ENCODE peak calls at places on chromosomes 2 and 18, in ten cellular contexts. F, Y, P, C, V, D, X, H, R and N are unnamed samples. For H3K36me3, the result is how much of the 10 kb centered on the place peaks cover.

GRCh38 chr2:104599802-104600510 is 254.0 kb upstream of the POU3F3 start:
- DNase-seq in F (no peak), Y (no peak), P (no peak), C (no peak), V (no peak), D (no peak), X (no peak), H (no peak), R (no peak), N (peak)

GRCh38 chr2:118971245-118972122 is 29.5 kb downstream of the MARCO start:
- DNase-seq in F (no peak), Y (no peak), P (no peak), C (no peak), V (no peak), D (no peak), X (no peak), H (no peak), R (no peak), N (peak)

GRCh38 chr2:10393648-10393982 is 54.5 kb downstream of the ODC1 start:
- DNase-seq in F (no peak), Y (no peak), P (no peak), C (no peak), V (no peak), D (no peak), X (no peak), H (no peak), R (no peak), N (no peak)

GRCh38 chr2:214286011-214286410 is 124.8 kb upstream of the VWC2L start:
- DNase-seq in F (no peak), Y (no peak), P (no peak), C (no peak), V (no peak), D (no peak), X (no peak), H (no peak), R (no peak), N (no peak)

GRCh38 chr2:132676999-132677398 is 7.0 kb upstream of the LYPD1 start:
- DNase-seq in F (no peak), Y (no peak), P (no peak), C (no peak), V (no peak), D (no peak), X (no peak), H (no peak), R (no peak), N (no peak)

GRCh38 chr2:207215300-207215699 is 49.6 kb upstream of the KLF7 start:
- DNase-seq in F (no peak), Y (no peak), P (no peak), C (no peak), V (no peak), D (no peak), X (no peak), H (no peak), R (no peak), N (no peak)

GRCh38 chr2:231204581-231204980 is 6.2 kb downstream of the ARMC9 start:
- DNase-seq in F (no peak), Y (no peak), P (no peak), C (no peak), V (no peak), D (no peak), X (no peak), H (no peak), R (no peak), N (no peak)

GRCh38 chr2:17353268-17353667 is 165.0 kb downstream of the RAD51AP2 start:
- DNase-seq in F (no peak), Y (no peak), P (no peak), C (no peak), V (no peak), D (no peak), X (no peak), H (no peak), R (no peak), N (no peak)

GRCh38 chr2:195837987-195838386 is 181.0 kb downstream of the SLC39A10 start:
- DNase-seq in F (no peak), Y (no peak), P (no peak), C (no peak), V (no peak), D (no peak), X (no peak), H (no peak), R (no peak), N (no peak)

GRCh38 chr2:57160976-57161375 is 885.6 kb upstream of the VRK2 start:
- DNase-seq in F (no peak), Y (no peak), P (no peak), C (no peak), V (no peak), D (no peak), X (no peak), H (no peak), R (no peak), N (no peak)

GRCh38 chr2:150191349-150191748 is 296.1 kb downstream of the RND3 start:
- DNase-seq in F (no peak), Y (no peak), P (no peak), C (no peak), V (no peak), D (no peak), X (no peak), H (no peak), R (no peak), N (no peak)

GRCh38 chr18:3889803-3890202 is 439.8 kb downstream of the TGIF1 start:
- DNase-seq in F (no peak), Y (no peak), P (no peak), C (no peak), V (no peak), D (no peak), X (no peak), H (no peak), R (no peak), N (no peak)

GRCh38 chr2:73956211-73956865 is 28.4 kb upstream of the TET3 start:
- DNase-seq in F (no peak), Y (no peak), P (no peak), C (no peak), V (no peak), D (no peak), X (no peak), H (no peak), R (no peak), N (no peak)

GRCh38 chr2:41966431-41966893 is 81.4 kb upstream of the PKDCC start:
- DNase-seq in F (peak), Y (no peak), P (peak), C (peak), V (no peak), D (peak), X (peak), H (no peak), R (no peak), N (no peak)

GRCh38 chr2:190444954-190445353 is 36.8 kb downstream of the MFSD6 start:
- DNase-seq in F (no peak), Y (no peak), P (no peak), C (no peak), V (no peak), D (no peak), X (no peak), H (no peak), R (no peak), N (no peak)

GRCh38 chr2:172358784-172359556 is 68.4 kb upstream of the ITGA6 start:
- DNase-seq in F (peak), Y (no peak), P (peak), C (no peak), V (no peak), D (no peak), X (no peak), H (no peak), R (no peak), N (no peak)

GRCh38 chr2:222736301-222736700 is 64.8 kb downstream of the MOGAT1 start:
- DNase-seq in F (no peak), Y (no peak), P (no peak), C (no peak), V (no peak), D (no peak), X (no peak), H (no peak), R (no peak), N (no peak)

GRCh38 chr2:3143602-3144001 is 234.0 kb downstream of the EIPR1 start:
- DNase-seq in F (no peak), Y (no peak), P (no peak), C (no peak), V (no peak), D (no peak), X (no peak), H (no peak), R (no peak), N (no peak)

GRCh38 chr2:10433948-10434884 is 13.9 kb downstream of the ODC1 start:
- DNase-seq in F (peak), Y (no peak), P (no peak), C (no peak), V (no peak), D (no peak), X (no peak), H (no peak), R (no peak), N (no peak)

GRCh38 chr18:46815661-46816060 is 58.8 kb upstream of the ST8SIA5 start:
- DNase-seq in F (no peak), Y (no peak), P (no peak), C (no peak), V (no peak), D (no peak), X (no peak), H (no peak), R (no peak), N (no peak)

GRCh38 chr2:161990741-161991140 is 83.3 kb downstream of the DPP4 start:
- DNase-seq in F (no peak), Y (no peak), P (no peak), C (no peak), V (no peak), D (no peak), X (no peak), H (no peak), R (no peak), N (no peak)

GRCh38 chr18:5461056-5461455 is 82.7 kb downstream of the EPB41L3 start:
- DNase-seq in F (no peak), Y (no peak), P (no peak), C (no peak), V (no peak), D (no peak), X (no peak), H (no peak), R (no peak), N (no peak)

GRCh38 chr2:238974061-238974460 is 126.2 kb downstream of the TWIST2 start:
- DNase-seq in F (no peak), Y (no peak), P (no peak), C (no peak), V (no peak), D (no peak), X (no peak), H (no peak), R (no peak), N (no peak)

GRCh38 chr2:201182650-201183372 is at the start of gene CASP10:
- DNase-seq in F (no peak), Y (no peak), P (peak), C (no peak), V (peak), D (no peak), X (no peak), H (peak), R (peak), N (no peak)

GRCh38 chr18:58213445-58213844 is 169.4 kb downstream of the NEDD4L start:
- DNase-seq in F (no peak), Y (no peak), P (no peak), C (no peak), V (no peak), D (no peak), X (no peak), H (peak), R (no peak), N (peak)

GRCh38 chr2:230749111-230749510 is 36.5 kb downstream of the CAB39 start:
- DNase-seq in F (no peak), Y (no peak), P (no peak), C (no peak), V (no peak), D (no peak), X (no peak), H (no peak), R (no peak), N (no peak)

GRCh38 chr2:42386684-42387083 is 25.7 kb upstream of the COX7A2L start:
- DNase-seq in F (no peak), Y (no peak), P (no peak), C (no peak), V (no peak), D (no peak), X (no peak), H (no peak), R (peak), N (no peak)

GRCh38 chr18:54338230-54338629 is 19.4 kb downstream of the STARD6 start:
- DNase-seq in F (no peak), Y (no peak), P (no peak), C (no peak), V (no peak), D (no peak), X (no peak), H (no peak), R (no peak), N (no peak)

GRCh38 chr2:238614376-238614775 is 187.6 kb downstream of the ASB1 start:
- DNase-seq in F (no peak), Y (no peak), P (no peak), C (no peak), V (no peak), D (no peak), X (no peak), H (no peak), R (no peak), N (no peak)

GRCh38 chr2:20635096-20635475 is 15.8 kb downstream of the HS1BP3 start:
- DNase-seq in F (peak), Y (no peak), P (no peak), C (no peak), V (no peak), D (peak), X (no peak), H (no peak), R (no peak), N (no peak)

GRCh38 chr2:235238537-235238936 is 255.3 kb upstream of the AGAP1 start:
- DNase-seq in F (no peak), Y (no peak), P (peak), C (peak), V (no peak), D (peak), X (no peak), H (no peak), R (no peak), N (no peak)

GRCh38 chr2:209236369-209236768 is 187.5 kb upstream of the MAP2 start:
- DNase-seq in F (no peak), Y (no peak), P (no peak), C (no peak), V (no peak), D (no peak), X (no peak), H (no peak), R (peak), N (no peak)

GRCh38 chr2:23480991-23481797 is 96.2 kb downstream of the KLHL29 start:
- DNase-seq in F (no peak), Y (peak), P (peak), C (peak), V (no peak), D (no peak), X (no peak), H (no peak), R (peak), N (no peak)

GRCh38 chr18:58013241-58014211 is 30.5 kb upstream of the NEDD4L start:
- DNase-seq in F (no peak), Y (no peak), P (no peak), C (no peak), V (no peak), D (no peak), X (no peak), H (no peak), R (no peak), N (no peak)

GRCh38 chr2:85584857-85585780 is 888 bp downstream of the VAMP5 start:
- DNase-seq in F (no peak), Y (no peak), P (peak), C (no peak), V (no peak), D (peak), X (no peak), H (no peak), R (peak), N (no peak)

GRCh38 chr2:85583667-85584353 is 421 bp upstream of the VAMP5 start:
- DNase-seq in F (no peak), Y (no peak), P (no peak), C (no peak), V (no peak), D (no peak), X (no peak), H (no peak), R (no peak), N (no peak)

GRCh38 chr2:85588218-85589044 is 4.2 kb downstream of the VAMP5 start:
- DNase-seq in F (no peak), Y (no peak), P (no peak), C (no peak), V (no peak), D (no peak), X (no peak), H (no peak), R (no peak), N (no peak)

GRCh38 chr2:85584354-85584856 is at the start of gene VAMP5:
- DNase-seq in F (peak), Y (no peak), P (peak), C (no peak), V (peak), D (peak), X (no peak), H (no peak), R (peak), N (no peak)

DNA sequence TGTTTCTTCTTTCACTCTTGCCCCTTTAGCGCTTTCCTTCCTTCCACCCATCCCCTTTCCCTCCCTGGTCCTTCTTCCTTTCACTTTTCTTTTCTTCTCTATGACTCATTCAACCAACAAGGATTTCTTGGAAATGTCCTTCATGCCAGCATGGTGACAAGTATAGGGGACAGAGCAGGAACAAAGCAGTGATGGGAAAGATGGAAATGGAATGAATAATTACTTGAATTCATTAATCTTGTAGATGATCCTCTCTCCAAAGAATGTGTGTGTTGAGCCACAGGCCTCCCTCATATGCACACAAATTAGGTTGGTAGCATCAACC is 1.5 kb downstream of the VAMP5 start:
- DNase-seq in F (no peak), Y (no peak), P (no peak), C (no peak), V (no peak), D (no peak), X (no peak), H (no peak), R (no peak), N (no peak)
- H3K4me3 ChIP-seq in F (no peak), Y (no peak), P (no peak), C (no peak), V (no peak), D (peak), X (no peak), H (no peak), R (no peak), N (peak)

GRCh38 chr2:203177361-203177760 is 61.5 kb upstream of the CYP20A1 start:
- DNase-seq in F (no peak), Y (no peak), P (no peak), C (no peak), V (no peak), D (no peak), X (no peak), H (no peak), R (no peak), N (no peak)
- H3K36me3 ChIP-seq in F (under half), Y (under half), P (under half), C (under half), V (under half), D (half or more), X (half or more), H (under half), R (under half), N (half or more)

GRCh38 chr18:9113468-9114149 is 11.1 kb downstream of the NDUFV2 start:
- DNase-seq in F (no peak), Y (no peak), P (no peak), C (no peak), V (no peak), D (no peak), X (no peak), H (no peak), R (no peak), N (no peak)
- H3K4me3 ChIP-seq in F (no peak), Y (no peak), P (no peak), C (no peak), V (no peak), D (no peak), X (no peak), H (no peak), R (no peak), N (peak)

DNA sequence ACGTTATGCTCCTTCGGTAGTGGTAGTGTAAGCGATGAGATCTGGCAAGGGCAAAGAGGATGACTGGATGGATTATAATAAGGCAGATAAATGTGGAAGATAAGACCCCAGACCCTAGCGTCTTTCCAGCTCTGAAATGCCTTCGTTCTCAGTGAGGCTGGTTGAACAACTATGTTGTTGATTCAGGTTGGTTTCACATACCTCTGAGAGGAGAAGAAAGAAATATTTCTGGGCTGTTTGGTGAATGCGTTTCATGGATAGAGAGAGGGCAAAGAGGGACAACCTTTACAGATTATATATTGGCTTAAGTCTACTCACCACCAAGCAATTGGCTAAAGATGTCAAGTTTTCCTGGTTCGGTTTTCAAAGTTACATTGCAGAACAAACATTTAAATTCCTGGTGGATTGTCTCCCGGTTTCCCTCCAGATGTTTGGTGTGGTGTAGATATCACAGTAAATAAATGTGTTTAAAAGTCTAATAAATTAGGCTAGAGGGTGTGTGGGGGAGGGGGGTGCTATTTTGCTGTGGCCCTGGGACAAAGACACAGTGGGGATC is 190.1 kb upstream of the GLI2 start:
- DNase-seq in F (no peak), Y (no peak), P (no peak), C (no peak), V (no peak), D (no peak), X (no peak), H (no peak), R (no peak), N (no peak)
- H3K36me3 ChIP-seq in F (under half), Y (under half), P (under half), C (under half), V (under half), D (under half), X (under half), H (under half), R (under half), N (under half)

GRCh38 chr2:60581461-60582282 is 28.2 kb upstream of the BCL11A start:
- DNase-seq in F (peak), Y (no peak), P (peak), C (peak), V (peak), D (peak), X (peak), H (peak), R (peak), N (peak)
- H3K4me3 ChIP-seq in F (no peak), Y (peak), P (peak), C (no peak), V (no peak), D (peak), X (peak), H (no peak), R (peak), N (peak)

DNA sequence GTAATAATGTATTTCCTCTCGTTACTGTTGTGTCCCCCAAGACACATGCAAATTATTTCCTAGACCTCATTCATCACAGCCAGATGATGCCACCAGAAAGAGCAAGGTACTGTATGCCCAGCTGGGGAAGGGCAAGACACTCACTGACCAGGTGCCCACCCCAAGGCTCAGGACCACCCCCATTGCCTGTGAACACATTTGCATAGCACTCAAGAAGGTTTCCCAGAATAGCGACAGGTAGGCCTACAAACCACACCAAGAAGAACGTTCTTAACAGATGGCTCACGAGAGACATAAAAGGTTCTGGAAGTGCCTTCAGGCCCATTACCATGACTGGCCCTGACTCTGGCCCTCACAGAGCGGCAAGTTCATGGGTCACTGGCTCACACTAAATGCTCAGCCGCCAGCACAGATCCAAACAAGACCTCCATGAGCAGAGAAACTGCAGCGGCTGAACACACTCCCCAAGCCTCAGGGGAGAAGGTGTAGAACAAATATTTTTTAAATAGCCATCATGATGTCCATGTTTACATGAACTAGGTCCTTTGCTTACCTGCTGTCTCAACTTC is 44.0 kb downstream of the FAM168B start:
- DNase-seq in F (no peak), Y (no peak), P (no peak), C (no peak), V (no peak), D (no peak), X (no peak), H (no peak), R (no peak), N (no peak)
- H3K36me3 ChIP-seq in F (under half), Y (under half), P (under half), C (half or more), V (half or more), D (half or more), X (half or more), H (half or more), R (under half), N (half or more)

DNA sequence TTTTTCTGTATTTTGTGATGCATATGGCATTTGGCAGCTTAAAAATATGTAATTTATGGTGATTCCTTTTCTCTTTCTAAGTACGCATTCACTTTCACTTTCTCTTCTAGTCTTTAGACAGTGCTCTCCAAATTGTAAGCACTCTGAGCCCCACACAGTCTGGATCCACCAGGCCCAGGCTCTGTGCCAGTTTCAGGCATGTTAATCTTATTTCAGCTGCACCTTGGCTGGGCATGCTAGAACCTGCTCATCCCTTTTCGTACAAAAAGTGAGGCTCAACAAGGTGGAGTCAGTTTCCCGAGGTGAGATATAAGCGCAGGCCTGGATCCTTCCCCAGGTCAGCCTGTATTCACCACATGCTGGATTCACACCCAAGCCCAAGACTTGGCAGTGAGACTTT is 203.9 kb downstream of the MTX2 start:
- DNase-seq in F (no peak), Y (no peak), P (peak), C (peak), V (no peak), D (peak), X (no peak), H (no peak), R (no peak), N (no peak)
- H3K4me3 ChIP-seq in F (no peak), Y (no peak), P (no peak), C (no peak), V (no peak), D (peak), X (no peak), H (peak), R (no peak), N (peak)